ENCODE peak calls at places on chromosomes 11 and 22, in eight cellular contexts. One of them, this sample, is unnamed.

GRCh38 chr22:32583074-32583677 is 108.6 kb downstream of the FBXO7 start:
- DNase-seq in stimulated activated CD8-positive, alpha-beta memory T cell treated with anti-CD3 and anti-CD28 coated beads, Interleukin-7, amount 100 ng/mL, for 1 hour: no peak
- DNase-seq in stimulated activated CD4-positive, alpha-beta T cell treated with anti-CD3 and anti-CD28 coated beads, Interleukin-2, amount 100 ng/mL, for 48 hours: no peak
- DNase-seq in mucosa of descending colon: no peak
- DNase-seq in activated gamma-delta T cell treated with anti-CD3 and anti-CD28 coated beads, Interleukin-2, amount 50 U/mL, for 16 hours: no peak
- DNase-seq in epithelial cell of esophagus: no peak
- DNase-seq in effector CD4-positive, alpha-beta T cell: no peak
- DNase-seq in GM04504: no peak
- DNase-seq in this sample: no peak

GRCh38 chr22:19823638-19824196 is 31.0 kb downstream of the GNB1L start:
- DNase-seq in activated gamma-delta T cell treated with anti-CD3 and anti-CD28 coated beads, Interleukin-2, amount 50 U/mL, for 16 hours: no peak
- DNase-seq in effector CD4-positive, alpha-beta T cell: no peak
- DNase-seq in mucosa of descending colon: no peak
- DNase-seq in stimulated activated CD8-positive, alpha-beta memory T cell treated with anti-CD3 and anti-CD28 coated beads, Interleukin-7, amount 100 ng/mL, for 1 hour: no peak
- DNase-seq in GM04504: no peak
- DNase-seq in stimulated activated CD4-positive, alpha-beta T cell treated with anti-CD3 and anti-CD28 coated beads, Interleukin-2, amount 100 ng/mL, for 48 hours: no peak
- DNase-seq in epithelial cell of esophagus: peak
- DNase-seq in this sample: no peak

GRCh38 chr11:30326114-30326783 is 3.3 kb downstream of the ARL14EP start:
- DNase-seq in GM04504: no peak
- DNase-seq in stimulated activated CD4-positive, alpha-beta T cell treated with anti-CD3 and anti-CD28 coated beads, Interleukin-2, amount 100 ng/mL, for 48 hours: no peak
- DNase-seq in effector CD4-positive, alpha-beta T cell: no peak
- DNase-seq in epithelial cell of esophagus: peak
- DNase-seq in activated gamma-delta T cell treated with anti-CD3 and anti-CD28 coated beads, Interleukin-2, amount 50 U/mL, for 16 hours: no peak
- DNase-seq in stimulated activated CD8-positive, alpha-beta memory T cell treated with anti-CD3 and anti-CD28 coated beads, Interleukin-7, amount 100 ng/mL, for 1 hour: no peak
- DNase-seq in mucosa of descending colon: no peak
- DNase-seq in this sample: no peak

GRCh38 chr22:44108076-44108475 is 72.6 kb upstream of the PARVG start:
- DNase-seq in stimulated activated CD8-positive, alpha-beta memory T cell treated with anti-CD3 and anti-CD28 coated beads, Interleukin-7, amount 100 ng/mL, for 1 hour: no peak
- DNase-seq in epithelial cell of esophagus: no peak
- DNase-seq in effector CD4-positive, alpha-beta T cell: no peak
- DNase-seq in activated gamma-delta T cell treated with anti-CD3 and anti-CD28 coated beads, Interleukin-2, amount 50 U/mL, for 16 hours: no peak
- DNase-seq in GM04504: no peak
- DNase-seq in mucosa of descending colon: no peak
- DNase-seq in stimulated activated CD4-positive, alpha-beta T cell treated with anti-CD3 and anti-CD28 coated beads, Interleukin-2, amount 100 ng/mL, for 48 hours: no peak
- DNase-seq in this sample: no peak

GRCh38 chr11:16891964-16892363 is 122.2 kb downstream of the PLEKHA7 start:
- DNase-seq in mucosa of descending colon: no peak
- DNase-seq in stimulated activated CD8-positive, alpha-beta memory T cell treated with anti-CD3 and anti-CD28 coated beads, Interleukin-7, amount 100 ng/mL, for 1 hour: no peak
- DNase-seq in GM04504: peak
- DNase-seq in activated gamma-delta T cell treated with anti-CD3 and anti-CD28 coated beads, Interleukin-2, amount 50 U/mL, for 16 hours: no peak
- DNase-seq in effector CD4-positive, alpha-beta T cell: no peak
- DNase-seq in epithelial cell of esophagus: peak
- DNase-seq in stimulated activated CD4-positive, alpha-beta T cell treated with anti-CD3 and anti-CD28 coated beads, Interleukin-2, amount 100 ng/mL, for 48 hours: no peak
- DNase-seq in this sample: no peak

GRCh38 chr11:134643115-134643514 is 231.1 kb upstream of the B3GAT1 start:
- DNase-seq in effector CD4-positive, alpha-beta T cell: no peak
- DNase-seq in stimulated activated CD8-positive, alpha-beta memory T cell treated with anti-CD3 and anti-CD28 coated beads, Interleukin-7, amount 100 ng/mL, for 1 hour: no peak
- DNase-seq in mucosa of descending colon: no peak
- DNase-seq in stimulated activated CD4-positive, alpha-beta T cell treated with anti-CD3 and anti-CD28 coated beads, Interleukin-2, amount 100 ng/mL, for 48 hours: no peak
- DNase-seq in epithelial cell of esophagus: no peak
- DNase-seq in GM04504: no peak
- DNase-seq in activated gamma-delta T cell treated with anti-CD3 and anti-CD28 coated beads, Interleukin-2, amount 50 U/mL, for 16 hours: no peak
- DNase-seq in this sample: no peak

GRCh38 chr11:134272381-134273316 is 3.5 kb upstream of the GLB1L3 start:
- DNase-seq in activated gamma-delta T cell treated with anti-CD3 and anti-CD28 coated beads, Interleukin-2, amount 50 U/mL, for 16 hours: no peak
- DNase-seq in epithelial cell of esophagus: no peak
- DNase-seq in effector CD4-positive, alpha-beta T cell: no peak
- DNase-seq in GM04504: no peak
- DNase-seq in mucosa of descending colon: no peak
- DNase-seq in stimulated activated CD8-positive, alpha-beta memory T cell treated with anti-CD3 and anti-CD28 coated beads, Interleukin-7, amount 100 ng/mL, for 1 hour: no peak
- DNase-seq in stimulated activated CD4-positive, alpha-beta T cell treated with anti-CD3 and anti-CD28 coated beads, Interleukin-2, amount 100 ng/mL, for 48 hours: no peak
- DNase-seq in this sample: no peak

GRCh38 chr11:102007567-102008437 is 39.4 kb upstream of the CFAP300 start:
- DNase-seq in effector CD4-positive, alpha-beta T cell: no peak
- DNase-seq in epithelial cell of esophagus: peak
- DNase-seq in activated gamma-delta T cell treated with anti-CD3 and anti-CD28 coated beads, Interleukin-2, amount 50 U/mL, for 16 hours: no peak
- DNase-seq in stimulated activated CD8-positive, alpha-beta memory T cell treated with anti-CD3 and anti-CD28 coated beads, Interleukin-7, amount 100 ng/mL, for 1 hour: no peak
- DNase-seq in stimulated activated CD4-positive, alpha-beta T cell treated with anti-CD3 and anti-CD28 coated beads, Interleukin-2, amount 100 ng/mL, for 48 hours: no peak
- DNase-seq in GM04504: peak
- DNase-seq in mucosa of descending colon: peak
- DNase-seq in this sample: no peak

GRCh38 chr11:44978961-44979331 is 28.3 kb upstream of the TP53I11 start:
- DNase-seq in mucosa of descending colon: peak
- DNase-seq in effector CD4-positive, alpha-beta T cell: no peak
- DNase-seq in stimulated activated CD8-positive, alpha-beta memory T cell treated with anti-CD3 and anti-CD28 coated beads, Interleukin-7, amount 100 ng/mL, for 1 hour: no peak
- DNase-seq in activated gamma-delta T cell treated with anti-CD3 and anti-CD28 coated beads, Interleukin-2, amount 50 U/mL, for 16 hours: no peak
- DNase-seq in GM04504: no peak
- DNase-seq in epithelial cell of esophagus: peak
- DNase-seq in stimulated activated CD4-positive, alpha-beta T cell treated with anti-CD3 and anti-CD28 coated beads, Interleukin-2, amount 100 ng/mL, for 48 hours: no peak
- DNase-seq in this sample: no peak

GRCh38 chr22:38137876-38138687 is 27.6 kb upstream of the BAIAP2L2 start:
- DNase-seq in activated gamma-delta T cell treated with anti-CD3 and anti-CD28 coated beads, Interleukin-2, amount 50 U/mL, for 16 hours: no peak
- DNase-seq in GM04504: no peak
- DNase-seq in effector CD4-positive, alpha-beta T cell: no peak
- DNase-seq in stimulated activated CD4-positive, alpha-beta T cell treated with anti-CD3 and anti-CD28 coated beads, Interleukin-2, amount 100 ng/mL, for 48 hours: no peak
- DNase-seq in epithelial cell of esophagus: no peak
- DNase-seq in mucosa of descending colon: no peak
- DNase-seq in stimulated activated CD8-positive, alpha-beta memory T cell treated with anti-CD3 and anti-CD28 coated beads, Interleukin-7, amount 100 ng/mL, for 1 hour: no peak
- DNase-seq in this sample: no peak

GRCh38 chr22:40684728-40685127 is 5.4 kb downstream of the MCHR1 start:
- DNase-seq in stimulated activated CD8-positive, alpha-beta memory T cell treated with anti-CD3 and anti-CD28 coated beads, Interleukin-7, amount 100 ng/mL, for 1 hour: no peak
- DNase-seq in mucosa of descending colon: no peak
- DNase-seq in GM04504: no peak
- DNase-seq in epithelial cell of esophagus: no peak
- DNase-seq in activated gamma-delta T cell treated with anti-CD3 and anti-CD28 coated beads, Interleukin-2, amount 50 U/mL, for 16 hours: no peak
- DNase-seq in stimulated activated CD4-positive, alpha-beta T cell treated with anti-CD3 and anti-CD28 coated beads, Interleukin-2, amount 100 ng/mL, for 48 hours: no peak
- DNase-seq in effector CD4-positive, alpha-beta T cell: no peak
- DNase-seq in this sample: no peak

GRCh38 chr11:116454951-116455350 is 317.8 kb downstream of the BUD13 start:
- DNase-seq in epithelial cell of esophagus: no peak
- DNase-seq in mucosa of descending colon: no peak
- DNase-seq in effector CD4-positive, alpha-beta T cell: no peak
- DNase-seq in GM04504: no peak
- DNase-seq in stimulated activated CD8-positive, alpha-beta memory T cell treated with anti-CD3 and anti-CD28 coated beads, Interleukin-7, amount 100 ng/mL, for 1 hour: no peak
- DNase-seq in stimulated activated CD4-positive, alpha-beta T cell treated with anti-CD3 and anti-CD28 coated beads, Interleukin-2, amount 100 ng/mL, for 48 hours: no peak
- DNase-seq in activated gamma-delta T cell treated with anti-CD3 and anti-CD28 coated beads, Interleukin-2, amount 50 U/mL, for 16 hours: no peak
- DNase-seq in this sample: no peak

GRCh38 chr22:37401861-37402506 is 25.3 kb downstream of the ELFN2 start:
- DNase-seq in stimulated activated CD4-positive, alpha-beta T cell treated with anti-CD3 and anti-CD28 coated beads, Interleukin-2, amount 100 ng/mL, for 48 hours: no peak
- DNase-seq in activated gamma-delta T cell treated with anti-CD3 and anti-CD28 coated beads, Interleukin-2, amount 50 U/mL, for 16 hours: no peak
- DNase-seq in stimulated activated CD8-positive, alpha-beta memory T cell treated with anti-CD3 and anti-CD28 coated beads, Interleukin-7, amount 100 ng/mL, for 1 hour: no peak
- DNase-seq in mucosa of descending colon: no peak
- DNase-seq in effector CD4-positive, alpha-beta T cell: no peak
- DNase-seq in GM04504: no peak
- DNase-seq in epithelial cell of esophagus: no peak
- DNase-seq in this sample: no peak

GRCh38 chr11:115164774-115165173 is 339.4 kb downstream of the CADM1 start:
- DNase-seq in stimulated activated CD4-positive, alpha-beta T cell treated with anti-CD3 and anti-CD28 coated beads, Interleukin-2, amount 100 ng/mL, for 48 hours: no peak
- DNase-seq in epithelial cell of esophagus: no peak
- DNase-seq in activated gamma-delta T cell treated with anti-CD3 and anti-CD28 coated beads, Interleukin-2, amount 50 U/mL, for 16 hours: no peak
- DNase-seq in GM04504: no peak
- DNase-seq in mucosa of descending colon: no peak
- DNase-seq in effector CD4-positive, alpha-beta T cell: no peak
- DNase-seq in stimulated activated CD8-positive, alpha-beta memory T cell treated with anti-CD3 and anti-CD28 coated beads, Interleukin-7, amount 100 ng/mL, for 1 hour: no peak
- DNase-seq in this sample: no peak

GRCh38 chr11:59898652-59899051 is 20.1 kb downstream of the OOSP3 start:
- DNase-seq in GM04504: no peak
- DNase-seq in effector CD4-positive, alpha-beta T cell: no peak
- DNase-seq in mucosa of descending colon: no peak
- DNase-seq in activated gamma-delta T cell treated with anti-CD3 and anti-CD28 coated beads, Interleukin-2, amount 50 U/mL, for 16 hours: no peak
- DNase-seq in stimulated activated CD8-positive, alpha-beta memory T cell treated with anti-CD3 and anti-CD28 coated beads, Interleukin-7, amount 100 ng/mL, for 1 hour: no peak
- DNase-seq in epithelial cell of esophagus: no peak
- DNase-seq in stimulated activated CD4-positive, alpha-beta T cell treated with anti-CD3 and anti-CD28 coated beads, Interleukin-2, amount 100 ng/mL, for 48 hours: no peak
- DNase-seq in this sample: no peak

GRCh38 chr11:47552086-47552580 is 799 bp downstream of the CELF1 start:
- DNase-seq in activated gamma-delta T cell treated with anti-CD3 and anti-CD28 coated beads, Interleukin-2, amount 50 U/mL, for 16 hours: no peak
- DNase-seq in mucosa of descending colon: no peak
- DNase-seq in epithelial cell of esophagus: peak
- DNase-seq in stimulated activated CD8-positive, alpha-beta memory T cell treated with anti-CD3 and anti-CD28 coated beads, Interleukin-7, amount 100 ng/mL, for 1 hour: no peak
- DNase-seq in effector CD4-positive, alpha-beta T cell: no peak
- DNase-seq in GM04504: no peak
- DNase-seq in stimulated activated CD4-positive, alpha-beta T cell treated with anti-CD3 and anti-CD28 coated beads, Interleukin-2, amount 100 ng/mL, for 48 hours: peak
- DNase-seq in this sample: no peak

GRCh38 chr11:119284344-119285157 is 32.4 kb downstream of the MCAM start:
- DNase-seq in effector CD4-positive, alpha-beta T cell: no peak
- DNase-seq in stimulated activated CD4-positive, alpha-beta T cell treated with anti-CD3 and anti-CD28 coated beads, Interleukin-2, amount 100 ng/mL, for 48 hours: no peak
- DNase-seq in activated gamma-delta T cell treated with anti-CD3 and anti-CD28 coated beads, Interleukin-2, amount 50 U/mL, for 16 hours: no peak
- DNase-seq in mucosa of descending colon: peak
- DNase-seq in epithelial cell of esophagus: peak
- DNase-seq in stimulated activated CD8-positive, alpha-beta memory T cell treated with anti-CD3 and anti-CD28 coated beads, Interleukin-7, amount 100 ng/mL, for 1 hour: no peak
- DNase-seq in GM04504: no peak
- DNase-seq in this sample: no peak

GRCh38 chr11:74377689-74378088 is 20.5 kb downstream of the PGM2L1 start:
- DNase-seq in stimulated activated CD4-positive, alpha-beta T cell treated with anti-CD3 and anti-CD28 coated beads, Interleukin-2, amount 100 ng/mL, for 48 hours: no peak
- DNase-seq in stimulated activated CD8-positive, alpha-beta memory T cell treated with anti-CD3 and anti-CD28 coated beads, Interleukin-7, amount 100 ng/mL, for 1 hour: no peak
- DNase-seq in activated gamma-delta T cell treated with anti-CD3 and anti-CD28 coated beads, Interleukin-2, amount 50 U/mL, for 16 hours: no peak
- DNase-seq in GM04504: no peak
- DNase-seq in effector CD4-positive, alpha-beta T cell: no peak
- DNase-seq in epithelial cell of esophagus: no peak
- DNase-seq in mucosa of descending colon: no peak
- DNase-seq in this sample: no peak

GRCh38 chr11:16945671-16946469 is 68.3 kb downstream of the PLEKHA7 start:
- DNase-seq in GM04504: peak
- DNase-seq in effector CD4-positive, alpha-beta T cell: no peak
- DNase-seq in mucosa of descending colon: peak
- DNase-seq in stimulated activated CD4-positive, alpha-beta T cell treated with anti-CD3 and anti-CD28 coated beads, Interleukin-2, amount 100 ng/mL, for 48 hours: peak
- DNase-seq in stimulated activated CD8-positive, alpha-beta memory T cell treated with anti-CD3 and anti-CD28 coated beads, Interleukin-7, amount 100 ng/mL, for 1 hour: no peak
- DNase-seq in epithelial cell of esophagus: peak
- DNase-seq in activated gamma-delta T cell treated with anti-CD3 and anti-CD28 coated beads, Interleukin-2, amount 50 U/mL, for 16 hours: no peak
- DNase-seq in this sample: peak

GRCh38 chr11:72445423-72445822 is 11.1 kb upstream of the CLPB start:
- DNase-seq in mucosa of descending colon: no peak
- DNase-seq in stimulated activated CD8-positive, alpha-beta memory T cell treated with anti-CD3 and anti-CD28 coated beads, Interleukin-7, amount 100 ng/mL, for 1 hour: no peak
- DNase-seq in effector CD4-positive, alpha-beta T cell: no peak
- DNase-seq in stimulated activated CD4-positive, alpha-beta T cell treated with anti-CD3 and anti-CD28 coated beads, Interleukin-2, amount 100 ng/mL, for 48 hours: no peak
- DNase-seq in epithelial cell of esophagus: no peak
- DNase-seq in GM04504: no peak
- DNase-seq in activated gamma-delta T cell treated with anti-CD3 and anti-CD28 coated beads, Interleukin-2, amount 50 U/mL, for 16 hours: no peak
- DNase-seq in this sample: no peak